ENCODE peak calls at places on chromosomes 2 and 18, in nine cellular contexts. One of them, this sample, is unnamed.

GRCh38 chr2:228446732-228447131 is 265.2 kb upstream of the SPHKAP start:
- DNase-seq in breast epithelium: no peak
- DNase-seq in activated naive CD8-positive, alpha-beta T cell treated with anti-CD3 and anti-CD28 coated beads for 36 hours: no peak
- DNase-seq in SW480: no peak
- DNase-seq in NB4: no peak
- DNase-seq in stimulated activated CD8-positive, alpha-beta memory T cell treated with anti-CD3 and anti-CD28 coated beads, Interleukin-12 subunit alpha, Interleukin-12 subunit beta, amount 100 ng/mL, for 1 hour: no peak
- DNase-seq in foreskin melanocyte: peak; percentile 2
- DNase-seq in left lobe of liver: no peak
- DNase-seq in A673: peak; percentile 39
- DNase-seq in this sample: no peak

GRCh38 chr18:62690416-62690815 is 24.9 kb upstream of the PHLPP1 start:
- DNase-seq in breast epithelium: no peak
- DNase-seq in activated naive CD8-positive, alpha-beta T cell treated with anti-CD3 and anti-CD28 coated beads for 36 hours: no peak
- DNase-seq in SW480: no peak
- DNase-seq in NB4: no peak
- DNase-seq in stimulated activated CD8-positive, alpha-beta memory T cell treated with anti-CD3 and anti-CD28 coated beads, Interleukin-12 subunit alpha, Interleukin-12 subunit beta, amount 100 ng/mL, for 1 hour: no peak
- DNase-seq in foreskin melanocyte: peak; percentile 99
- DNase-seq in left lobe of liver: no peak
- DNase-seq in A673: no peak
- DNase-seq in this sample: no peak

GRCh38 chr2:160575363-160575762 is 81.8 kb upstream of the RBMS1 start:
- DNase-seq in breast epithelium: no peak
- DNase-seq in activated naive CD8-positive, alpha-beta T cell treated with anti-CD3 and anti-CD28 coated beads for 36 hours: no peak
- DNase-seq in SW480: no peak
- DNase-seq in NB4: no peak
- DNase-seq in stimulated activated CD8-positive, alpha-beta memory T cell treated with anti-CD3 and anti-CD28 coated beads, Interleukin-12 subunit alpha, Interleukin-12 subunit beta, amount 100 ng/mL, for 1 hour: no peak
- DNase-seq in foreskin melanocyte: no peak
- DNase-seq in left lobe of liver: no peak
- DNase-seq in A673: no peak
- DNase-seq in this sample: no peak

GRCh38 chr2:209687261-209687660 is 84.4 kb upstream of the UNC80 start:
- DNase-seq in breast epithelium: no peak
- DNase-seq in activated naive CD8-positive, alpha-beta T cell treated with anti-CD3 and anti-CD28 coated beads for 36 hours: no peak
- DNase-seq in SW480: no peak
- DNase-seq in NB4: no peak
- DNase-seq in stimulated activated CD8-positive, alpha-beta memory T cell treated with anti-CD3 and anti-CD28 coated beads, Interleukin-12 subunit alpha, Interleukin-12 subunit beta, amount 100 ng/mL, for 1 hour: no peak
- DNase-seq in foreskin melanocyte: no peak
- DNase-seq in left lobe of liver: no peak
- DNase-seq in A673: no peak
- DNase-seq in this sample: no peak

GRCh38 chr2:8623958-8624591 is 57.8 kb upstream of the ID2 start:
- DNase-seq in breast epithelium: no peak
- DNase-seq in activated naive CD8-positive, alpha-beta T cell treated with anti-CD3 and anti-CD28 coated beads for 36 hours: no peak
- DNase-seq in SW480: peak; percentile 32
- DNase-seq in NB4: no peak
- DNase-seq in stimulated activated CD8-positive, alpha-beta memory T cell treated with anti-CD3 and anti-CD28 coated beads, Interleukin-12 subunit alpha, Interleukin-12 subunit beta, amount 100 ng/mL, for 1 hour: no peak
- DNase-seq in foreskin melanocyte: no peak
- DNase-seq in left lobe of liver: peak; percentile 78
- DNase-seq in A673: no peak
- DNase-seq in this sample: no peak

GRCh38 chr2:27792759-27793158 is 21.2 kb downstream of the MRPL33 start:
- DNase-seq in breast epithelium: no peak
- DNase-seq in activated naive CD8-positive, alpha-beta T cell treated with anti-CD3 and anti-CD28 coated beads for 36 hours: no peak
- DNase-seq in SW480: peak; percentile 35
- DNase-seq in NB4: peak; percentile 63
- DNase-seq in stimulated activated CD8-positive, alpha-beta memory T cell treated with anti-CD3 and anti-CD28 coated beads, Interleukin-12 subunit alpha, Interleukin-12 subunit beta, amount 100 ng/mL, for 1 hour: no peak
- DNase-seq in foreskin melanocyte: no peak
- DNase-seq in left lobe of liver: no peak
- DNase-seq in A673: peak; percentile 24
- DNase-seq in this sample: no peak

GRCh38 chr2:7905756-7906155 is 776.1 kb upstream of the ID2 start:
- DNase-seq in breast epithelium: no peak
- DNase-seq in activated naive CD8-positive, alpha-beta T cell treated with anti-CD3 and anti-CD28 coated beads for 36 hours: no peak
- DNase-seq in SW480: no peak
- DNase-seq in NB4: no peak
- DNase-seq in stimulated activated CD8-positive, alpha-beta memory T cell treated with anti-CD3 and anti-CD28 coated beads, Interleukin-12 subunit alpha, Interleukin-12 subunit beta, amount 100 ng/mL, for 1 hour: no peak
- DNase-seq in foreskin melanocyte: no peak
- DNase-seq in left lobe of liver: no peak
- DNase-seq in A673: no peak
- DNase-seq in this sample: no peak

GRCh38 chr2:65345626-65346025 is 86.8 kb downstream of the SPRED2 start:
- DNase-seq in breast epithelium: no peak
- DNase-seq in activated naive CD8-positive, alpha-beta T cell treated with anti-CD3 and anti-CD28 coated beads for 36 hours: no peak
- DNase-seq in SW480: no peak
- DNase-seq in NB4: no peak
- DNase-seq in stimulated activated CD8-positive, alpha-beta memory T cell treated with anti-CD3 and anti-CD28 coated beads, Interleukin-12 subunit alpha, Interleukin-12 subunit beta, amount 100 ng/mL, for 1 hour: no peak
- DNase-seq in foreskin melanocyte: no peak
- DNase-seq in left lobe of liver: no peak
- DNase-seq in A673: no peak
- DNase-seq in this sample: no peak

GRCh38 chr2:95292623-95293260 is 4.4 kb upstream of the KCNIP3 start:
- DNase-seq in breast epithelium: peak; percentile 70
- DNase-seq in activated naive CD8-positive, alpha-beta T cell treated with anti-CD3 and anti-CD28 coated beads for 36 hours: no peak
- DNase-seq in SW480: peak; percentile 75
- DNase-seq in NB4: no peak
- DNase-seq in stimulated activated CD8-positive, alpha-beta memory T cell treated with anti-CD3 and anti-CD28 coated beads, Interleukin-12 subunit alpha, Interleukin-12 subunit beta, amount 100 ng/mL, for 1 hour: no peak
- DNase-seq in foreskin melanocyte: peak; percentile 9
- DNase-seq in left lobe of liver: no peak
- DNase-seq in A673: no peak
- DNase-seq in this sample: no peak

GRCh38 chr2:58609306-58609705 is 368.2 kb upstream of the FANCL start:
- DNase-seq in breast epithelium: no peak
- DNase-seq in activated naive CD8-positive, alpha-beta T cell treated with anti-CD3 and anti-CD28 coated beads for 36 hours: no peak
- DNase-seq in SW480: no peak
- DNase-seq in NB4: no peak
- DNase-seq in stimulated activated CD8-positive, alpha-beta memory T cell treated with anti-CD3 and anti-CD28 coated beads, Interleukin-12 subunit alpha, Interleukin-12 subunit beta, amount 100 ng/mL, for 1 hour: no peak
- DNase-seq in foreskin melanocyte: no peak
- DNase-seq in left lobe of liver: no peak
- DNase-seq in A673: no peak
- DNase-seq in this sample: no peak

GRCh38 chr2:45067859-45068642 is 58.8 kb upstream of the SIX2 start:
- DNase-seq in breast epithelium: no peak
- DNase-seq in activated naive CD8-positive, alpha-beta T cell treated with anti-CD3 and anti-CD28 coated beads for 36 hours: no peak
- DNase-seq in SW480: no peak
- DNase-seq in NB4: no peak
- DNase-seq in stimulated activated CD8-positive, alpha-beta memory T cell treated with anti-CD3 and anti-CD28 coated beads, Interleukin-12 subunit alpha, Interleukin-12 subunit beta, amount 100 ng/mL, for 1 hour: no peak
- DNase-seq in foreskin melanocyte: no peak
- DNase-seq in left lobe of liver: no peak
- DNase-seq in A673: peak; percentile 42
- DNase-seq in this sample: no peak

GRCh38 chr2:109457811-109458210 is 156.0 kb downstream of the SEPTIN10 start:
- DNase-seq in breast epithelium: no peak
- DNase-seq in activated naive CD8-positive, alpha-beta T cell treated with anti-CD3 and anti-CD28 coated beads for 36 hours: no peak
- DNase-seq in SW480: peak; percentile 91
- DNase-seq in NB4: peak; percentile 78
- DNase-seq in stimulated activated CD8-positive, alpha-beta memory T cell treated with anti-CD3 and anti-CD28 coated beads, Interleukin-12 subunit alpha, Interleukin-12 subunit beta, amount 100 ng/mL, for 1 hour: no peak
- DNase-seq in foreskin melanocyte: no peak
- DNase-seq in left lobe of liver: no peak
- DNase-seq in A673: no peak
- DNase-seq in this sample: no peak

GRCh38 chr18:56326386-56327072 is 311.9 kb downstream of the TXNL1 start:
- DNase-seq in breast epithelium: no peak
- DNase-seq in activated naive CD8-positive, alpha-beta T cell treated with anti-CD3 and anti-CD28 coated beads for 36 hours: no peak
- DNase-seq in SW480: no peak
- DNase-seq in NB4: no peak
- DNase-seq in stimulated activated CD8-positive, alpha-beta memory T cell treated with anti-CD3 and anti-CD28 coated beads, Interleukin-12 subunit alpha, Interleukin-12 subunit beta, amount 100 ng/mL, for 1 hour: no peak
- DNase-seq in foreskin melanocyte: no peak
- DNase-seq in left lobe of liver: no peak
- DNase-seq in A673: no peak
- DNase-seq in this sample: no peak

GRCh38 chr2:240507060-240507777 is 50.6 kb downstream of the ANKMY1 start:
- DNase-seq in breast epithelium: peak; percentile 47
- DNase-seq in activated naive CD8-positive, alpha-beta T cell treated with anti-CD3 and anti-CD28 coated beads for 36 hours: no peak
- DNase-seq in SW480: no peak
- DNase-seq in NB4: no peak
- DNase-seq in stimulated activated CD8-positive, alpha-beta memory T cell treated with anti-CD3 and anti-CD28 coated beads, Interleukin-12 subunit alpha, Interleukin-12 subunit beta, amount 100 ng/mL, for 1 hour: no peak
- DNase-seq in foreskin melanocyte: no peak
- DNase-seq in left lobe of liver: peak; percentile 30
- DNase-seq in A673: no peak
- DNase-seq in this sample: no peak

GRCh38 chr2:187689372-187689771 is 135.1 kb upstream of the TFPI start:
- DNase-seq in breast epithelium: no peak
- DNase-seq in activated naive CD8-positive, alpha-beta T cell treated with anti-CD3 and anti-CD28 coated beads for 36 hours: no peak
- DNase-seq in SW480: no peak
- DNase-seq in NB4: no peak
- DNase-seq in stimulated activated CD8-positive, alpha-beta memory T cell treated with anti-CD3 and anti-CD28 coated beads, Interleukin-12 subunit alpha, Interleukin-12 subunit beta, amount 100 ng/mL, for 1 hour: no peak
- DNase-seq in foreskin melanocyte: peak; percentile 9
- DNase-seq in left lobe of liver: no peak
- DNase-seq in A673: no peak
- DNase-seq in this sample: peak; percentile 46

GRCh38 chr2:197839327-197839726 is 34.9 kb downstream of the PLCL1 start:
- DNase-seq in breast epithelium: no peak
- DNase-seq in activated naive CD8-positive, alpha-beta T cell treated with anti-CD3 and anti-CD28 coated beads for 36 hours: no peak
- DNase-seq in SW480: no peak
- DNase-seq in NB4: no peak
- DNase-seq in stimulated activated CD8-positive, alpha-beta memory T cell treated with anti-CD3 and anti-CD28 coated beads, Interleukin-12 subunit alpha, Interleukin-12 subunit beta, amount 100 ng/mL, for 1 hour: no peak
- DNase-seq in foreskin melanocyte: no peak
- DNase-seq in left lobe of liver: no peak
- DNase-seq in A673: no peak
- DNase-seq in this sample: no peak

GRCh38 chr2:127174977-127175376 is 45.1 kb downstream of the CYP27C1 start:
- DNase-seq in breast epithelium: no peak
- DNase-seq in activated naive CD8-positive, alpha-beta T cell treated with anti-CD3 and anti-CD28 coated beads for 36 hours: no peak
- DNase-seq in SW480: no peak
- DNase-seq in NB4: no peak
- DNase-seq in stimulated activated CD8-positive, alpha-beta memory T cell treated with anti-CD3 and anti-CD28 coated beads, Interleukin-12 subunit alpha, Interleukin-12 subunit beta, amount 100 ng/mL, for 1 hour: no peak
- DNase-seq in foreskin melanocyte: no peak
- DNase-seq in left lobe of liver: no peak
- DNase-seq in A673: no peak
- DNase-seq in this sample: no peak

GRCh38 chr2:1715184-1716012 is 28.9 kb downstream of the PXDN start:
- DNase-seq in breast epithelium: no peak
- DNase-seq in activated naive CD8-positive, alpha-beta T cell treated with anti-CD3 and anti-CD28 coated beads for 36 hours: no peak
- DNase-seq in SW480: no peak
- DNase-seq in NB4: no peak
- DNase-seq in stimulated activated CD8-positive, alpha-beta memory T cell treated with anti-CD3 and anti-CD28 coated beads, Interleukin-12 subunit alpha, Interleukin-12 subunit beta, amount 100 ng/mL, for 1 hour: no peak
- DNase-seq in foreskin melanocyte: no peak
- DNase-seq in left lobe of liver: no peak
- DNase-seq in A673: no peak
- DNase-seq in this sample: no peak

GRCh38 chr18:26468931-26469340 is 79.4 kb downstream of the KCTD1 start:
- DNase-seq in breast epithelium: no peak
- DNase-seq in activated naive CD8-positive, alpha-beta T cell treated with anti-CD3 and anti-CD28 coated beads for 36 hours: no peak
- DNase-seq in SW480: peak; percentile 18
- DNase-seq in NB4: peak; percentile 22
- DNase-seq in stimulated activated CD8-positive, alpha-beta memory T cell treated with anti-CD3 and anti-CD28 coated beads, Interleukin-12 subunit alpha, Interleukin-12 subunit beta, amount 100 ng/mL, for 1 hour: no peak
- DNase-seq in foreskin melanocyte: no peak
- DNase-seq in left lobe of liver: no peak
- DNase-seq in A673: peak; percentile 53
- DNase-seq in this sample: peak; percentile 13

GRCh38 chr18:23951206-23951605 is 63.3 kb upstream of the TTC39C start:
- DNase-seq in breast epithelium: no peak
- DNase-seq in activated naive CD8-positive, alpha-beta T cell treated with anti-CD3 and anti-CD28 coated beads for 36 hours: no peak
- DNase-seq in SW480: no peak
- DNase-seq in NB4: no peak
- DNase-seq in stimulated activated CD8-positive, alpha-beta memory T cell treated with anti-CD3 and anti-CD28 coated beads, Interleukin-12 subunit alpha, Interleukin-12 subunit beta, amount 100 ng/mL, for 1 hour: no peak
- DNase-seq in foreskin melanocyte: no peak
- DNase-seq in left lobe of liver: no peak
- DNase-seq in A673: no peak
- DNase-seq in this sample: no peak

GRCh38 chr2:69271831-69272257 is 115.2 kb downstream of the GFPT1 start:
- DNase-seq in breast epithelium: no peak
- DNase-seq in activated naive CD8-positive, alpha-beta T cell treated with anti-CD3 and anti-CD28 coated beads for 36 hours: no peak
- DNase-seq in SW480: no peak
- DNase-seq in NB4: peak; percentile 80
- DNase-seq in stimulated activated CD8-positive, alpha-beta memory T cell treated with anti-CD3 and anti-CD28 coated beads, Interleukin-12 subunit alpha, Interleukin-12 subunit beta, amount 100 ng/mL, for 1 hour: no peak
- DNase-seq in foreskin melanocyte: no peak
- DNase-seq in left lobe of liver: no peak
- DNase-seq in A673: no peak
- DNase-seq in this sample: no peak

GRCh38 chr2:157789161-157789720 is 86.9 kb downstream of the ACVR1 start:
- DNase-seq in breast epithelium: no peak
- DNase-seq in activated naive CD8-positive, alpha-beta T cell treated with anti-CD3 and anti-CD28 coated beads for 36 hours: no peak
- DNase-seq in SW480: no peak
- DNase-seq in NB4: no peak
- DNase-seq in stimulated activated CD8-positive, alpha-beta memory T cell treated with anti-CD3 and anti-CD28 coated beads, Interleukin-12 subunit alpha, Interleukin-12 subunit beta, amount 100 ng/mL, for 1 hour: no peak
- DNase-seq in foreskin melanocyte: no peak
- DNase-seq in left lobe of liver: no peak
- DNase-seq in A673: no peak
- DNase-seq in this sample: no peak

GRCh38 chr2:224333631-224334030 is 68.3 kb downstream of the FAM124B start:
- DNase-seq in breast epithelium: no peak
- DNase-seq in activated naive CD8-positive, alpha-beta T cell treated with anti-CD3 and anti-CD28 coated beads for 36 hours: no peak
- DNase-seq in SW480: no peak
- DNase-seq in NB4: no peak
- DNase-seq in stimulated activated CD8-positive, alpha-beta memory T cell treated with anti-CD3 and anti-CD28 coated beads, Interleukin-12 subunit alpha, Interleukin-12 subunit beta, amount 100 ng/mL, for 1 hour: no peak
- DNase-seq in foreskin melanocyte: no peak
- DNase-seq in left lobe of liver: no peak
- DNase-seq in A673: no peak
- DNase-seq in this sample: no peak

GRCh38 chr18:30455741-30456140 is 586.8 kb downstream of the DSC3 start:
- DNase-seq in breast epithelium: no peak
- DNase-seq in activated naive CD8-positive, alpha-beta T cell treated with anti-CD3 and anti-CD28 coated beads for 36 hours: no peak
- DNase-seq in SW480: no peak
- DNase-seq in NB4: no peak
- DNase-seq in stimulated activated CD8-positive, alpha-beta memory T cell treated with anti-CD3 and anti-CD28 coated beads, Interleukin-12 subunit alpha, Interleukin-12 subunit beta, amount 100 ng/mL, for 1 hour: no peak
- DNase-seq in foreskin melanocyte: peak; percentile 83
- DNase-seq in left lobe of liver: no peak
- DNase-seq in A673: no peak
- DNase-seq in this sample: no peak

GRCh38 chr2:150528861-150529801 is 41.7 kb upstream of the RND3 start:
- DNase-seq in breast epithelium: no peak
- DNase-seq in activated naive CD8-positive, alpha-beta T cell treated with anti-CD3 and anti-CD28 coated beads for 36 hours: no peak
- DNase-seq in SW480: peak; percentile 18
- DNase-seq in NB4: no peak
- DNase-seq in stimulated activated CD8-positive, alpha-beta memory T cell treated with anti-CD3 and anti-CD28 coated beads, Interleukin-12 subunit alpha, Interleukin-12 subunit beta, amount 100 ng/mL, for 1 hour: no peak
- DNase-seq in foreskin melanocyte: peak; percentile 80
- DNase-seq in left lobe of liver: no peak
- DNase-seq in A673: peak; percentile 67
- DNase-seq in this sample: no peak

GRCh38 chr2:173290518-173290917 is 64.2 kb upstream of the CDCA7 start:
- DNase-seq in breast epithelium: no peak
- DNase-seq in activated naive CD8-positive, alpha-beta T cell treated with anti-CD3 and anti-CD28 coated beads for 36 hours: no peak
- DNase-seq in SW480: no peak
- DNase-seq in NB4: no peak
- DNase-seq in stimulated activated CD8-positive, alpha-beta memory T cell treated with anti-CD3 and anti-CD28 coated beads, Interleukin-12 subunit alpha, Interleukin-12 subunit beta, amount 100 ng/mL, for 1 hour: no peak
- DNase-seq in foreskin melanocyte: no peak
- DNase-seq in left lobe of liver: no peak
- DNase-seq in A673: no peak
- DNase-seq in this sample: no peak

GRCh38 chr18:70072678-70073077 is 125.0 kb upstream of the CD226 start:
- DNase-seq in breast epithelium: no peak
- DNase-seq in activated naive CD8-positive, alpha-beta T cell treated with anti-CD3 and anti-CD28 coated beads for 36 hours: no peak
- DNase-seq in SW480: peak; percentile 3
- DNase-seq in NB4: no peak
- DNase-seq in stimulated activated CD8-positive, alpha-beta memory T cell treated with anti-CD3 and anti-CD28 coated beads, Interleukin-12 subunit alpha, Interleukin-12 subunit beta, amount 100 ng/mL, for 1 hour: no peak
- DNase-seq in foreskin melanocyte: no peak
- DNase-seq in left lobe of liver: no peak
- DNase-seq in A673: peak; percentile 19
- DNase-seq in this sample: peak; percentile 37

GRCh38 chr2:241649414-241649813 is 11.9 kb downstream of the ATG4B start:
- DNase-seq in breast epithelium: no peak
- DNase-seq in activated naive CD8-positive, alpha-beta T cell treated with anti-CD3 and anti-CD28 coated beads for 36 hours: no peak
- DNase-seq in SW480: no peak
- DNase-seq in NB4: no peak
- DNase-seq in stimulated activated CD8-positive, alpha-beta memory T cell treated with anti-CD3 and anti-CD28 coated beads, Interleukin-12 subunit alpha, Interleukin-12 subunit beta, amount 100 ng/mL, for 1 hour: no peak
- DNase-seq in foreskin melanocyte: no peak
- DNase-seq in left lobe of liver: no peak
- DNase-seq in A673: no peak
- DNase-seq in this sample: no peak

GRCh38 chr2:160085662-160086061 is 23.2 kb upstream of the PLA2R1 start:
- DNase-seq in breast epithelium: no peak
- DNase-seq in activated naive CD8-positive, alpha-beta T cell treated with anti-CD3 and anti-CD28 coated beads for 36 hours: no peak
- DNase-seq in SW480: no peak
- DNase-seq in NB4: no peak
- DNase-seq in stimulated activated CD8-positive, alpha-beta memory T cell treated with anti-CD3 and anti-CD28 coated beads, Interleukin-12 subunit alpha, Interleukin-12 subunit beta, amount 100 ng/mL, for 1 hour: no peak
- DNase-seq in foreskin melanocyte: no peak
- DNase-seq in left lobe of liver: no peak
- DNase-seq in A673: peak; percentile 12
- DNase-seq in this sample: no peak

GRCh38 chr2:205700331-205701132 is 18.2 kb downstream of the NRP2 start:
- DNase-seq in breast epithelium: no peak
- DNase-seq in activated naive CD8-positive, alpha-beta T cell treated with anti-CD3 and anti-CD28 coated beads for 36 hours: no peak
- DNase-seq in SW480: no peak
- DNase-seq in NB4: peak; percentile 58
- DNase-seq in stimulated activated CD8-positive, alpha-beta memory T cell treated with anti-CD3 and anti-CD28 coated beads, Interleukin-12 subunit alpha, Interleukin-12 subunit beta, amount 100 ng/mL, for 1 hour: no peak
- DNase-seq in foreskin melanocyte: peak; percentile 89
- DNase-seq in left lobe of liver: no peak
- DNase-seq in A673: no peak
- DNase-seq in this sample: no peak

GRCh38 chr2:237035781-237036352 is 49.8 kb upstream of the COPS8 start:
- DNase-seq in breast epithelium: no peak
- DNase-seq in activated naive CD8-positive, alpha-beta T cell treated with anti-CD3 and anti-CD28 coated beads for 36 hours: no peak
- DNase-seq in SW480: no peak
- DNase-seq in NB4: no peak
- DNase-seq in stimulated activated CD8-positive, alpha-beta memory T cell treated with anti-CD3 and anti-CD28 coated beads, Interleukin-12 subunit alpha, Interleukin-12 subunit beta, amount 100 ng/mL, for 1 hour: no peak
- DNase-seq in foreskin melanocyte: no peak
- DNase-seq in left lobe of liver: no peak
- DNase-seq in A673: no peak
- DNase-seq in this sample: no peak